ENCODE peak calls at places on chromosomes 16 and 17, in six cellular contexts. E is occipital lobe, K is NCI-H2081, N is stomach, U is HS-27A, D is hippocampal formation. J is an unnamed sample.

GRCh38 chr16:74738134-74738541 is 36.5 kb downstream of the FA2H start:
- DNase-seq in E (no peak), K (no peak), N (peak; percentile 75), U (no peak), D (no peak), J (no peak)

GRCh38 chr16:88783391-88784073 is 1.5 kb downstream of the PIEZO1 start:
- DNase-seq in E (no peak), K (no peak), N (peak; percentile 54), U (no peak), D (peak; percentile 67), J (no peak)

GRCh38 chr17:54992797-54993639 is 24.5 kb downstream of the STXBP4 start:
- DNase-seq in E (no peak), K (peak; percentile 48), N (no peak), U (peak; percentile 17), D (peak; percentile 41), J (no peak)

GRCh38 chr17:44828919-44829557 is 1.0 kb downstream of the GJC1 start:
- DNase-seq in E (no peak), K (no peak), N (no peak), U (no peak), D (no peak), J (no peak)

GRCh38 chr16:23858496-23859062 is 22.8 kb downstream of the PRKCB start:
- DNase-seq in E (peak; percentile 23), K (no peak), N (no peak), U (no peak), D (no peak), J (no peak)

GRCh38 chr17:10526517-10526916 is 8.2 kb upstream of the MYH1 start:
- DNase-seq in E (no peak), K (no peak), N (no peak), U (no peak), D (no peak), J (no peak)

GRCh38 chr17:11608396-11608795 is 10.1 kb downstream of the DNAH9 start:
- DNase-seq in E (no peak), K (no peak), N (peak; percentile 30), U (no peak), D (no peak), J (no peak)

GRCh38 chr17:80953471-80954315 is 37.9 kb upstream of the CHMP6 start:
- DNase-seq in E (no peak), K (no peak), N (no peak), U (no peak), D (no peak), J (no peak)